ENCODE peak calls at places on chromosomes 6 and 20, in six cellular contexts. Y, U, P, X, H and E are unnamed samples.

GRCh38 chr20:3477861-3478544 is 7.2 kb downstream of the ATRN start:
- DNase-seq in U (no peak), P (no peak), H (no peak), Y (no peak), X (no peak), E (no peak)

GRCh38 chr20:31951203-31951529 is 680 bp downstream of the PDRG1 start:
- DNase-seq in P (no peak), X (no peak), Y (no peak), U (no peak), H (no peak), E (no peak)

GRCh38 chr6:113406051-113406695 is 451.0 kb upstream of the MARCKS start:
- DNase-seq in P (no peak), U (no peak), Y (no peak), X (no peak), H (no peak), E (no peak)

GRCh38 chr6:3884007-3884745 is 35.0 kb downstream of the FAM50B start:
- DNase-seq in H (no peak), U (no peak), P (no peak), Y (peak; percentile 47), X (no peak), E (no peak)

GRCh38 chr20:12833861-12834260 is 174.9 kb upstream of the SPTLC3 start:
- DNase-seq in U (no peak), P (no peak), X (no peak), H (no peak), Y (no peak), E (no peak)

GRCh38 chr20:45873409-45874116 is 7.5 kb upstream of the ZSWIM1 start:
- DNase-seq in H (no peak), X (no peak), P (no peak), U (no peak), Y (no peak), E (no peak)

GRCh38 chr6:89530982-89531381 is 98.0 kb downstream of the ANKRD6 start:
- DNase-seq in H (no peak), X (no peak), U (no peak), Y (no peak), P (no peak), E (no peak)

GRCh38 chr6:47435254-47435612 is 42.4 kb upstream of the CD2AP start:
- DNase-seq in P (no peak), Y (no peak), X (no peak), U (no peak), H (no peak), E (no peak)

DNA sequence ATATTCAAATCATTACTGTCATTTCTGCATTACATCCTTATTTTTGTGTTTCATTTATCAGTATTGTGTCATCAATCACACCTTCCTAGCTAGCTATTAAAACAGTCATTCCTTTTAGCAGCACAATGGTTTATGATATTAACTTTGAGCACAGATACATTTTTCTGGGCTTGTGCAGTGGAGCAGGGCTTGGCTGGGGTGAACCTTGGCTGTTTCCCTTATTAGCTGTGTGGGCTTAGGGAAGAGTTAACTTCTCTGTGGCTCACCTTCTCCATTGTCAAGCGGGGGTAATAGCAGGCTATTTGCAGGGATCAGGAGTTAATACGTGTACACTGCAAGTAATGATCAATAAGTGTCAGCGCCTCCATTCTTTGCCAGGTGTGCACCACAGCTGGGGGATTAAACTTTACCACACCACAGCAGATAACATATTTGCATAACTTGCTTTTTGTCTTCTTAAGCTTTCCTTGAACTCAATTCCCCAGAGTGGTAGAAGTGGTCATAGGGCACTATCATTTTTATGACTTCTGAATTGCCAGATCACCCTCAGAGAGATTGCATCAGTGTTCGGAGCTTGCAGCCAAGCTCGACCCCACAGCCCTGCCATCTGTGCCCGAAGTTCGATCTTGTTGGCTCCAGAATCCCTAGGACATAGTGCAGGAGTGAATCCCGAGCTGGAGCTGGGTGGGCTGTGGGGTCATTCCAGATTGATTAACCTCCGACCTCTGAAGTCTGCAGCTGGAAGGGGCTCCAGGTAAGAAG is 1.5 kb upstream of the PYGB start:
- DNase-seq in X (no peak), U (no peak), P (no peak), Y (no peak), H (no peak), E (no peak)
- H3K27ac ChIP-seq in X (no peak overlapping the region), U (no peak overlapping the region), P (peak overlapping the region; percentile 97), Y (peak overlapping the region; percentile 77), H (no peak overlapping the region), E (peak overlapping the region; percentile 100)

DNA sequence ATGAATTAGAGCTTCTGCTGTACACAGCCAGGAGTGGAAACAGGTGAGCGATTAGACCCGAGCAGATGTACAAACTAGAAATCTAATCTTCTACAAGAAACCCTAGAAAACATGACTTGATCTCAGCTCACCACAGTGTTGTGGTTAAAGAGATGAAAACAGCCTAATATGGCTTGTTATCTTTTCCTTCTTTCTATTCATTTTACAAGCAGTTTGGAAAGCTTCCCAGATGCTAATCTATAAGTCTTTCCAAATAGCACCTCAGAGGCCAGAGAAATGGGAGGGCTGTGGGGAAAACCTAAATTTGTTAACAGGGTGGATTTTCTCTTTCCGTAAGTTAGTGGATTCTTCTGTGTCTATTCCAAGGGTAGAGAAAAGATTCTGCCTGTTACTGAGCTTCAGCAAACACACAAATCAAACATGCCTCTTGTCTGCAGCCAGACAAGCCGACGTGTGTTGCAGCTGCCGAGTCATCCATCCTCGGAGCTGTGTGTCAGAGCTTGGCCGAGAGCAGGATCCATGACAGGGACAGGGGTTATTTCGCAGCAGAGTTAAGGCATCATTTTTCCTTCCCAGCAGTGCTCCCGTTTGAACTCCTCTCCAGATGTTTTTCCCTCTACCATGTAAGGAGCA is 560.2 kb downstream of the C6orf118 start:
- DNase-seq in X (no peak), U (no peak), P (no peak), H (no peak), Y (no peak), E (peak; percentile 10)
- H3K27ac ChIP-seq in X (no peak overlapping the region), U (no peak overlapping the region), P (no peak overlapping the region), H (no peak overlapping the region), Y (no peak overlapping the region), E (no peak overlapping the region)

GRCh38 chr6:132511159-132511835 is 1.6 kb downstream of the STX7 start:
- DNase-seq in Y (no peak), X (no peak), H (no peak), U (no peak), P (no peak), E (no peak)
- H3K27ac ChIP-seq in Y (no peak overlapping the region), X (no peak overlapping the region), H (no peak overlapping the region), U (no peak overlapping the region), P (no peak overlapping the region), E (peak overlapping the region; percentile 78)

DNA sequence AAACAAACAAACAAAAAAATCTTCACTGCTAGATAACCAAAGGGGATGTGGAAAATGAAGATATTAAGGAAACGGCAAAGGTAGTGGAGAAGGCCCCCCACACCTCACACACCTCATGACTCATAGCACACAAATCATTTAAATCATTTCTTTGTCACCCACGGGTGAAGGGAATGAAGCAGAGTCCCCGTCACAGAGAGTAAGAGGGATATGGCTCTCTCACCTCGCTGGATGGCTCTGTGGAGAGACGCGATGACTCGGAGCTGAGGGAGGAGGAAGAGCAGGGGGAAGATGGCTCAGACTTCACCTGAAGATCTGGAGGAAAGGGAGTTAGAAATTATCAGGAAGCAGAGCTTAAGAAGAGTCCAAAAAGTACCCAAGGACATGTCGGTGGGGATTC is 1.2 kb downstream of the ATF6B start:
- DNase-seq in U (no peak), Y (no peak), X (no peak), P (no peak), H (no peak), E (no peak)
- H3K27ac ChIP-seq in U (no peak overlapping the region), Y (no peak overlapping the region), X (no peak overlapping the region), P (peak overlapping the region; percentile 93), H (peak overlapping the region; percentile 88), E (peak overlapping the region; percentile 53)

GRCh38 chr6:157981395-157982296 is at the start of gene SYNJ2:
- DNase-seq in X (peak; percentile 84), P (peak; percentile 93), H (no peak), U (peak; percentile 82), Y (peak; percentile 66), E (no peak)
- H3K27ac ChIP-seq in X (peak within 1 kb of the TSS; percentile 55), P (peak within 1 kb of the TSS; percentile 50), H (peak within 1 kb of the TSS; percentile 86), U (peak within 1 kb of the TSS; percentile 86), Y (peak within 1 kb of the TSS; percentile 53), E (no peak within 1 kb of the TSS)

DNA sequence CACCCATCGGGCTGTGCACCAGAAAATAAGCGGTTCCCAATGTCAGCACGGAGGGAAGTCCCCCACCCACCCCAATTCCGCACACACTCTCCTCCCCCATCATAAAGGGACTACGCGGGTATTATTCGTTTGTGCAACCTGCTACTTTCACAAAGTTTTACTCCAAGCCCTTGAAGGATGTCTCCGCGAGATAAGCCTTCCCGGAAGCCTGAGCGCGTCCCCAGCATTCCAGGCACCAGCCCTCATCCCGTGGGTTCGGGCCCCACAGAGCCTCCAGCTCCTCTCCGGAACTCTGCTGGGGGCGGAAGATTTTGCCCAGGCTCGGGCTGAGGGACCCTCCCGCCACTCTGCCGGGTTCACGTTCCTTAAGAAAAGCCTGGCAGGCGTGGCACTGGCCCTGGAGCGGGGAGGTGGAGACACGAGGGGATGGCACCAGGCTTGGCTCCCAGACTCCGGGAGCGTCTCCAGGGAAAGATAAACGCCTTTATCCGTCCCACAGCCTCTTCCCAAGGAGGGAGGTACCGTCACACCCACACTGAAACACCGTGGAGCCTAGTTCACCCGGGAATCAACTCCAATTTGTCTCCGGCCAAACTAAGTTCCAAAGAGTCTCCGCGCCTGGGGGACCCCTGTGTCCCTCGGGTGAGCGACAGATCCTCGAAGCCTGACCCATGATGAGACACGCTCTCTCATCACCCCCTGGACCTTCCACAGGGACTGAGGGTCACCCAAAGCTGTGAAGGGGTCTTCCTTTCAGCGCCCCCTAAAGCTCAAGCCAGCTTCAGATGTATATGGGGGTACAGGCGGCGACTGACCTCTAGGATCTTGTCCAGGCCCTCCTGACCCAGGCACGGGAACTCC is 934 bp downstream of the KCNK5 start:
- DNase-seq in U (no peak), X (no peak), Y (no peak), P (no peak), H (no peak), E (no peak)
- H3K27ac ChIP-seq in U (no peak overlapping the region), X (no peak overlapping the region), Y (no peak overlapping the region), P (no peak overlapping the region), H (peak overlapping the region; percentile 24), E (no peak overlapping the region)